ENCODE peak calls at places on chromosomes 7 and 10, in seven cellular contexts. B, E, U, N, S, A and T are unnamed samples.

GRCh38 chr7:29146082-29146706 is at the start of gene CPVL:
- DNase-seq in S (no peak), N (no peak), E (peak), B (no peak), U (no peak), A (no peak), T (no peak)

GRCh38 chr10:49691588-49691987 is 12.1 kb downstream of the C10orf53 start:
- DNase-seq in U (no peak), A (no peak), E (no peak), S (no peak), B (no peak), N (no peak), T (no peak)

GRCh38 chr10:21534611-21535493 is 820 bp downstream of the MLLT10 start:
- DNase-seq in N (peak), B (peak), A (peak), U (peak), S (no peak), E (peak), T (no peak)

GRCh38 chr10:31961675-31962074 is 33.0 kb upstream of the ARHGAP12 start:
- DNase-seq in A (no peak), E (peak), U (peak), N (no peak), B (no peak), S (peak), T (no peak)

GRCh38 chr7:142158741-142159496 is 47.4 kb downstream of the MGAM2 start:
- DNase-seq in E (no peak), S (no peak), N (no peak), U (no peak), A (no peak), B (no peak), T (no peak)

GRCh38 chr7:87316846-87317545 is 28.5 kb upstream of the CROT start:
- DNase-seq in S (peak), B (no peak), A (no peak), E (no peak), N (no peak), U (no peak), T (no peak)

GRCh38 chr7:47776335-47776734 is 171.9 kb downstream of the PKD1L1 start:
- DNase-seq in U (no peak), E (no peak), B (no peak), S (no peak), A (no peak), N (no peak), T (no peak)

GRCh38 chr7:6162331-6162620 is 110.1 kb downstream of the CYTH3 start:
- DNase-seq in S (no peak), B (no peak), A (no peak), E (no peak), N (no peak), U (no peak), T (no peak)

GRCh38 chr7:35908305-35909223 is 107.7 kb downstream of the SEPTIN7 start:
- DNase-seq in A (no peak), B (no peak), E (peak), U (no peak), N (no peak), S (no peak), T (no peak)

GRCh38 chr7:138726288-138726687 is 25.1 kb upstream of the SVOPL start:
- DNase-seq in E (no peak), N (no peak), S (no peak), A (no peak), U (peak), B (no peak), T (no peak)

GRCh38 chr10:124688889-124689670 is 55.1 kb downstream of the FAM53B start:
- DNase-seq in N (no peak), B (no peak), U (no peak), S (no peak), A (no peak), E (no peak), T (no peak)

GRCh38 chr10:8305871-8306652 is 251.6 kb downstream of the GATA3 start:
- DNase-seq in A (no peak), U (no peak), N (no peak), E (no peak), B (no peak), S (no peak), T (no peak)

GRCh38 chr7:101594790-101595189 is 34.3 kb downstream of the MYL10 start:
- DNase-seq in N (no peak), B (no peak), E (no peak), A (no peak), U (no peak), S (no peak), T (no peak)

GRCh38 chr10:69721690-69722310 is 79.9 kb upstream of the COL13A1 start:
- DNase-seq in A (no peak), B (no peak), U (no peak), E (no peak), S (no peak), N (no peak), T (no peak)